ENCODE peak calls at places on chromosomes 5 and 9, in five cellular contexts. One of them, this sample, is unnamed.

GRCh38 chr5:1129725-1130082 is 17.8 kb upstream of the SLC12A7 start:
- DNase-seq in DND-41: no peak
- DNase-seq in stimulated activated CD8-positive, alpha-beta memory T cell treated with anti-CD3 and anti-CD28 coated beads, Interleukin-4, amount 100 ng/mL, for 24 hours: no peak
- DNase-seq in Caki2: no peak
- DNase-seq in posterior vena cava: no peak
- DNase-seq in this sample: no peak

GRCh38 chr5:135009736-135010501 is 24.1 kb downstream of the PITX1 start:
- DNase-seq in stimulated activated CD8-positive, alpha-beta memory T cell treated with anti-CD3 and anti-CD28 coated beads, Interleukin-4, amount 100 ng/mL, for 24 hours: no peak
- DNase-seq in DND-41: no peak
- DNase-seq in Caki2: no peak
- DNase-seq in posterior vena cava: peak; percentile 49
- DNase-seq in this sample: no peak

GRCh38 chr9:123360161-123361085 is 4.4 kb downstream of the CRB2 start:
- DNase-seq in DND-41: peak; percentile 61
- DNase-seq in stimulated activated CD8-positive, alpha-beta memory T cell treated with anti-CD3 and anti-CD28 coated beads, Interleukin-4, amount 100 ng/mL, for 24 hours: peak; percentile 34
- DNase-seq in posterior vena cava: no peak
- DNase-seq in Caki2: peak; percentile 62
- DNase-seq in this sample: peak; percentile 23

GRCh38 chr9:37172511-37172910 is 52.1 kb downstream of the ZCCHC7 start:
- DNase-seq in stimulated activated CD8-positive, alpha-beta memory T cell treated with anti-CD3 and anti-CD28 coated beads, Interleukin-4, amount 100 ng/mL, for 24 hours: no peak
- DNase-seq in Caki2: no peak
- DNase-seq in DND-41: no peak
- DNase-seq in posterior vena cava: no peak
- DNase-seq in this sample: no peak

GRCh38 chr5:10563132-10563939 is 534 bp upstream of the ANKRD33B start:
- DNase-seq in DND-41: no peak
- DNase-seq in posterior vena cava: peak; percentile 86
- DNase-seq in Caki2: no peak
- DNase-seq in stimulated activated CD8-positive, alpha-beta memory T cell treated with anti-CD3 and anti-CD28 coated beads, Interleukin-4, amount 100 ng/mL, for 24 hours: peak; percentile 30
- DNase-seq in this sample: no peak

GRCh38 chr5:109329296-109330252 is 80.2 kb downstream of the PJA2 start:
- DNase-seq in stimulated activated CD8-positive, alpha-beta memory T cell treated with anti-CD3 and anti-CD28 coated beads, Interleukin-4, amount 100 ng/mL, for 24 hours: no peak
- DNase-seq in DND-41: no peak
- DNase-seq in posterior vena cava: no peak
- DNase-seq in Caki2: no peak
- DNase-seq in this sample: no peak

GRCh38 chr9:74672237-74672636 is 175.1 kb downstream of the RORB start:
- DNase-seq in posterior vena cava: no peak
- DNase-seq in stimulated activated CD8-positive, alpha-beta memory T cell treated with anti-CD3 and anti-CD28 coated beads, Interleukin-4, amount 100 ng/mL, for 24 hours: no peak
- DNase-seq in DND-41: no peak
- DNase-seq in Caki2: no peak
- DNase-seq in this sample: no peak

GRCh38 chr5:169576181-169576598 is 7.4 kb upstream of the SPDL1 start:
- DNase-seq in Caki2: peak; percentile 21
- DNase-seq in DND-41: no peak
- DNase-seq in posterior vena cava: no peak
- DNase-seq in stimulated activated CD8-positive, alpha-beta memory T cell treated with anti-CD3 and anti-CD28 coated beads, Interleukin-4, amount 100 ng/mL, for 24 hours: no peak
- DNase-seq in this sample: peak; percentile 80

GRCh38 chr9:112472996-112473395 is 13.6 kb upstream of the KIAA1958 start:
- DNase-seq in Caki2: no peak
- DNase-seq in posterior vena cava: no peak
- DNase-seq in DND-41: no peak
- DNase-seq in stimulated activated CD8-positive, alpha-beta memory T cell treated with anti-CD3 and anti-CD28 coated beads, Interleukin-4, amount 100 ng/mL, for 24 hours: no peak
- DNase-seq in this sample: no peak

GRCh38 chr9:137664676-137665075 is 45.9 kb downstream of the EHMT1 start:
- DNase-seq in posterior vena cava: no peak
- DNase-seq in stimulated activated CD8-positive, alpha-beta memory T cell treated with anti-CD3 and anti-CD28 coated beads, Interleukin-4, amount 100 ng/mL, for 24 hours: no peak
- DNase-seq in Caki2: no peak
- DNase-seq in DND-41: no peak
- DNase-seq in this sample: no peak

GRCh38 chr9:22035591-22036011 is 26.5 kb upstream of the CDKN2B start:
- DNase-seq in DND-41: peak; percentile 66
- DNase-seq in stimulated activated CD8-positive, alpha-beta memory T cell treated with anti-CD3 and anti-CD28 coated beads, Interleukin-4, amount 100 ng/mL, for 24 hours: no peak
- DNase-seq in posterior vena cava: no peak
- DNase-seq in Caki2: no peak
- DNase-seq in this sample: no peak

GRCh38 chr5:154520861-154521453 is 42.9 kb upstream of the HAND1 start:
- DNase-seq in posterior vena cava: no peak
- DNase-seq in DND-41: peak; percentile 12
- DNase-seq in stimulated activated CD8-positive, alpha-beta memory T cell treated with anti-CD3 and anti-CD28 coated beads, Interleukin-4, amount 100 ng/mL, for 24 hours: no peak
- DNase-seq in Caki2: peak; percentile 47
- DNase-seq in this sample: peak; percentile 31

GRCh38 chr9:37602817-37603216 is 10.4 kb upstream of the TOMM5 start:
- DNase-seq in posterior vena cava: no peak
- DNase-seq in Caki2: no peak
- DNase-seq in DND-41: no peak
- DNase-seq in stimulated activated CD8-positive, alpha-beta memory T cell treated with anti-CD3 and anti-CD28 coated beads, Interleukin-4, amount 100 ng/mL, for 24 hours: no peak
- DNase-seq in this sample: no peak

GRCh38 chr9:128166169-128166568 is 6.1 kb downstream of the BBLN start:
- DNase-seq in Caki2: no peak
- DNase-seq in DND-41: no peak
- DNase-seq in posterior vena cava: no peak
- DNase-seq in stimulated activated CD8-positive, alpha-beta memory T cell treated with anti-CD3 and anti-CD28 coated beads, Interleukin-4, amount 100 ng/mL, for 24 hours: no peak
- DNase-seq in this sample: no peak

GRCh38 chr5:171418316-171418981 is 998 bp upstream of the FGF18 start:
- DNase-seq in Caki2: peak; percentile 81
- DNase-seq in DND-41: peak; percentile 39
- DNase-seq in stimulated activated CD8-positive, alpha-beta memory T cell treated with anti-CD3 and anti-CD28 coated beads, Interleukin-4, amount 100 ng/mL, for 24 hours: peak; percentile 28
- DNase-seq in posterior vena cava: peak; percentile 95
- DNase-seq in this sample: peak; percentile 68

GRCh38 chr5:74625742-74626241 is 14.7 kb downstream of the ENC1 start:
- DNase-seq in posterior vena cava: no peak
- DNase-seq in Caki2: no peak
- DNase-seq in stimulated activated CD8-positive, alpha-beta memory T cell treated with anti-CD3 and anti-CD28 coated beads, Interleukin-4, amount 100 ng/mL, for 24 hours: no peak
- DNase-seq in DND-41: no peak
- DNase-seq in this sample: peak; percentile 74

GRCh38 chr5:80172067-80172690 is 83.7 kb downstream of the SERINC5 start:
- DNase-seq in posterior vena cava: no peak
- DNase-seq in DND-41: no peak
- DNase-seq in Caki2: no peak
- DNase-seq in stimulated activated CD8-positive, alpha-beta memory T cell treated with anti-CD3 and anti-CD28 coated beads, Interleukin-4, amount 100 ng/mL, for 24 hours: no peak
- DNase-seq in this sample: no peak